ENCODE peak calls at places on chromosome 11, in nine cellular contexts. X is prostate gland; I is Peyer's patch; C is mammary epithelial cell; K is CD8-positive, alpha-beta T cell; Z is naive thymus-derived CD4-positive, alpha-beta T cell; Y is heart left ventricle; N is mesendoderm; R is cardiac muscle cell. P is an unnamed sample. For H3K4me1, the result is how much of the 10 kb centered on the place peaks cover.

GRCh38 chr11:134432776-134433175 is 20.7 kb upstream of the B3GAT1 start:
- DNase-seq in X (no peak), I (no peak), C (no peak), K (no peak), Z (no peak), Y (no peak), N (no peak), R (no peak), P (no peak)

GRCh38 chr11:68950268-68950667 is 30.5 kb downstream of the MRGPRD start:
- DNase-seq in X (no peak), I (no peak), C (no peak), K (no peak), Z (no peak), Y (no peak), N (peak), R (peak), P (no peak)

GRCh38 chr11:27052668-27053067 is 12.1 kb downstream of the BBOX1 start:
- DNase-seq in X (no peak), I (no peak), C (no peak), K (no peak), Z (no peak), Y (no peak), N (no peak), R (no peak), P (no peak)

GRCh38 chr11:67404515-67405195 is 772 bp downstream of the TBC1D10C start:
- DNase-seq in X (no peak), I (peak), C (no peak), K (peak), Z (peak), Y (no peak), N (no peak), R (no peak), P (no peak)

GRCh38 chr11:130206141-130206540 is 46.6 kb downstream of the ST14 start:
- DNase-seq in X (no peak), I (peak), C (no peak), K (no peak), Z (no peak), Y (no peak), N (no peak), R (no peak), P (no peak)

GRCh38 chr11:104333977-104334376 is 170.0 kb upstream of the PDGFD start:
- DNase-seq in X (no peak), I (no peak), C (no peak), K (no peak), Z (no peak), Y (no peak), N (peak), R (no peak), P (no peak)

GRCh38 chr11:108069947-108070346 is 51.4 kb upstream of the ACAT1 start:
- DNase-seq in X (no peak), I (no peak), C (peak), K (no peak), Z (peak), Y (no peak), N (no peak), R (no peak), P (peak)

GRCh38 chr11:5037926-5038325 is 8.4 kb upstream of the OR52J3 start:
- DNase-seq in X (no peak), I (no peak), C (no peak), K (no peak), Z (no peak), Y (no peak), N (peak), R (no peak), P (no peak)

GRCh38 chr11:113376156-113376555 is 11.4 kb upstream of the ANKK1 start:
- DNase-seq in X (no peak), I (no peak), C (no peak), K (no peak), Z (no peak), Y (no peak), N (no peak), R (peak), P (peak)

GRCh38 chr11:35083181-35084061 is 55.5 kb upstream of the CD44 start:
- DNase-seq in X (peak), I (peak), C (peak), K (peak), Z (peak), Y (peak), N (peak), R (no peak), P (peak)
- H3K4me1 ChIP-seq in X (under half), I (under half), C (half or more), K (half or more), Z (half or more), Y (under half), N (under half), R (under half), P (under half)

GRCh38 chr11:73376168-73376802 is at the start of gene RELT:
- DNase-seq in X (peak), I (peak), C (peak), K (peak), Z (peak), Y (peak), N (peak), R (peak), P (peak)

GRCh38 chr11:73375830-73376167 is 400 bp upstream of the RELT start:
- DNase-seq in X (no peak), I (no peak), C (no peak), K (no peak), Z (no peak), Y (no peak), N (no peak), R (no peak), P (no peak)

GRCh38 chr11:73374130-73374529 is 2.1 kb upstream of the RELT start:
- DNase-seq in X (no peak), I (no peak), C (no peak), K (no peak), Z (no peak), Y (no peak), N (no peak), R (no peak), P (no peak)

GRCh38 chr11:73379189-73379880 is 3.1 kb downstream of the RELT start:
- DNase-seq in X (peak), I (no peak), C (no peak), K (no peak), Z (no peak), Y (no peak), N (no peak), R (no peak), P (no peak)

GRCh38 chr11:73376803-73377629 is 817 bp downstream of the RELT start:
- DNase-seq in X (no peak), I (peak), C (peak), K (peak), Z (peak), Y (peak), N (peak), R (peak), P (peak)
- H3K27ac ChIP-seq in X (peak), I (peak), C (peak), K (peak), Z (peak), Y (peak), N (no peak), R (peak), P (peak)

GRCh38 chr11:18188796-18189195 is 16.2 kb downstream of the MRGPRX4 start:
- DNase-seq in X (no peak), I (no peak), C (no peak), K (no peak), Z (no peak), Y (no peak), N (no peak), R (no peak), P (no peak)

GRCh38 chr11:18192988-18193387 is 20.4 kb downstream of the MRGPRX4 start:
- DNase-seq in X (no peak), I (no peak), C (peak), K (no peak), Z (no peak), Y (no peak), N (peak), R (no peak), P (no peak)

GRCh38 chr11:18196532-18196931 is 23.9 kb downstream of the MRGPRX4 start:
- DNase-seq in X (no peak), I (no peak), C (no peak), K (no peak), Z (no peak), Y (no peak), N (no peak), R (no peak), P (no peak)

GRCh38 chr11:18191376-18191775 is 18.7 kb downstream of the MRGPRX4 start:
- DNase-seq in X (no peak), I (no peak), C (no peak), K (no peak), Z (no peak), Y (no peak), N (no peak), R (no peak), P (no peak)
- H3K4me1 ChIP-seq in X (under half), I (under half), C (under half), K (under half), Z (under half), Y (under half), N (under half), R (under half), P (under half)

DNA sequence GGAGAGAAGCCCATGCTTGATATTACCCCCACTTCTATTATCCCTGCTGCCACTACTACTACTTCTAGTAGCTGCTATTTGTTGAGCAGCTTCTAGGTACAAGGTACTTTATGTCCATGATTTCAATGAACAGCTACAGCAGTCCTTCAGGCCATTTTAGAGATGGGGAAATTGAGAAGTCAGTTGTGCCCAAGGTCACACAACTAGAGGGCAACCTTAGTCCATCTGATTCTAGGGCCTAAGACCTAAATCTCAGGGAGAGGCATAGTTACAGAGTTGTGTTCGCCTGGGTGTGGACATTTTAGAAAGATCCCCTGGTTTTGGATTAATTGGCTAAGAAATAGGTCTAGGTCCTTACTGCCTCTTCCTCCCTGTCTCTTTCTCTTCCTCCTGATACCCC is 52.3 kb downstream of the MICAL2 start:
- DNase-seq in X (no peak), I (no peak), C (no peak), K (no peak), Z (no peak), Y (no peak), N (no peak), R (no peak), P (no peak)
- H3K27ac ChIP-seq in X (peak), I (no peak), C (peak), K (no peak), Z (no peak), Y (peak), N (no peak), R (peak), P (peak)

GRCh38 chr11:71250512-71251158 is 1.7 kb downstream of the SHANK2 start:
- DNase-seq in X (no peak), I (peak), C (no peak), K (no peak), Z (no peak), Y (no peak), N (no peak), R (no peak), P (no peak)
- H3K4me1 ChIP-seq in X (under half), I (under half), C (under half), K (under half), Z (under half), Y (under half), N (under half), R (under half), P (under half)

GRCh38 chr11:77560605-77561004 is 29.1 kb upstream of the AQP11 start:
- DNase-seq in X (no peak), I (no peak), C (peak), K (no peak), Z (no peak), Y (no peak), N (peak), R (no peak), P (peak)

GRCh38 chr11:77561257-77561656 is 28.5 kb upstream of the AQP11 start:
- DNase-seq in X (no peak), I (peak), C (no peak), K (no peak), Z (no peak), Y (no peak), N (no peak), R (no peak), P (no peak)

GRCh38 chr11:77558380-77558779 is 31.4 kb upstream of the AQP11 start:
- DNase-seq in X (no peak), I (peak), C (no peak), K (no peak), Z (no peak), Y (no peak), N (peak), R (no peak), P (no peak)

GRCh38 chr11:77557553-77557952 is 32.2 kb upstream of the AQP11 start:
- DNase-seq in X (no peak), I (no peak), C (no peak), K (no peak), Z (no peak), Y (no peak), N (peak), R (peak), P (peak)

DNA sequence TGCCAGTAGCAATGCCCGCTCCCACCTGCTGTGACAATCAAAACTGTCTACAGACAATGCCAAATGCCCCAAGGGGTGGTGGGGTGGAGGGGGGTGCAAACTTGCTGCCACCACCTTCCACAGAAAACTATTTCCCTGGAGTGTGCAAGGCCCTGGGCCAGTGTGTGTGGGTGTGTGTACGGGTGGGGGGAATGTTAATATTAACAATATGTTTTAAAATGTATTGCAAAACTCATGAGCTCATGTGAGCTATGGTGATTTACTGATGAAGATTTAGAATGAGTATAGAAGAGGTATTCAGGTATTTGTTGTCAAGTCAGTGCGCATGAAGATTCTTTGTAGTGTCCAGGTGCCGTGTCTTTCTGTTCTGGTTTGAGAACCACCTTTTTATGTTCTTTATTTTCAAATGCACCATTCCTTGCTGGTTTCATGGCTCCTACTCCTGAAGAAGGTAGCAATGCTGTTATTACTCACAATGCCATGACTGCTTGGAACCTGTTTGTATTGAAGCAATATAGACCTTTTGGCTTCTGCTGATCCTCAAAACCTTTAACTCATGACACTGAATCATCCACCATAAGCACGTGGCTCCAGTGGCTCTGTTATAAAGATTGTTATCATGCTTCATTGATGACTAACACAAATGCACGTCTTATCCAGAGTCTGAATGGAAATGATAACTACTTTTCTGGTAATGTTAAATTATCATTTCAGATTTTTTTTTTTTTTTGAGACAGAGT is 29.9 kb upstream of the AQP11 start:
- DNase-seq in X (no peak), I (peak), C (peak), K (no peak), Z (no peak), Y (no peak), N (no peak), R (no peak), P (peak)
- H3K27ac ChIP-seq in X (no peak), I (no peak), C (peak), K (no peak), Z (no peak), Y (no peak), N (no peak), R (no peak), P (no peak)

P was measured in astrocyte.